ENCODE peak calls at places on chromosomes 11 and 22, in seven cellular contexts. One of them, this sample, is unnamed.

GRCh38 chr11:12900496-12900895 is 108.6 kb upstream of the RASSF10 start:
- DNase-seq in RCC 7860: peak
- DNase-seq in T-helper 2 cell: no peak
- DNase-seq in activated T-cell treated with anti-CD3 and anti-CD28 coated beads, Interleukin-2, amount 50 U/mL, for 4 hours: no peak
- DNase-seq in fibroblast of mammary gland: peak
- DNase-seq in GDM1: no peak
- DNase-seq in T-cell: no peak
- DNase-seq in this sample: peak

GRCh38 chr11:93248602-93249001 is 50.8 kb upstream of the SLC36A4 start:
- DNase-seq in RCC 7860: no peak
- DNase-seq in T-helper 2 cell: no peak
- DNase-seq in activated T-cell treated with anti-CD3 and anti-CD28 coated beads, Interleukin-2, amount 50 U/mL, for 4 hours: no peak
- DNase-seq in fibroblast of mammary gland: peak
- DNase-seq in GDM1: no peak
- DNase-seq in T-cell: no peak
- DNase-seq in this sample: no peak

GRCh38 chr11:121206810-121207209 is 85.8 kb upstream of the SC5D start:
- DNase-seq in RCC 7860: no peak
- DNase-seq in T-helper 2 cell: no peak
- DNase-seq in activated T-cell treated with anti-CD3 and anti-CD28 coated beads, Interleukin-2, amount 50 U/mL, for 4 hours: no peak
- DNase-seq in fibroblast of mammary gland: no peak
- DNase-seq in GDM1: no peak
- DNase-seq in T-cell: no peak
- DNase-seq in this sample: no peak

GRCh38 chr22:22717723-22718122 is 73.3 kb downstream of the GGTLC2 start:
- DNase-seq in RCC 7860: no peak
- DNase-seq in T-helper 2 cell: no peak
- DNase-seq in activated T-cell treated with anti-CD3 and anti-CD28 coated beads, Interleukin-2, amount 50 U/mL, for 4 hours: no peak
- DNase-seq in fibroblast of mammary gland: no peak
- DNase-seq in GDM1: no peak
- DNase-seq in T-cell: no peak
- DNase-seq in this sample: no peak

GRCh38 chr22:44577391-44578114 is 79.5 kb upstream of the RTL6 start:
- DNase-seq in RCC 7860: no peak
- DNase-seq in T-helper 2 cell: no peak
- DNase-seq in activated T-cell treated with anti-CD3 and anti-CD28 coated beads, Interleukin-2, amount 50 U/mL, for 4 hours: no peak
- DNase-seq in fibroblast of mammary gland: no peak
- DNase-seq in GDM1: no peak
- DNase-seq in T-cell: no peak
- DNase-seq in this sample: no peak

GRCh38 chr22:17199131-17199731 is 20.0 kb downstream of the ADA2 start:
- DNase-seq in RCC 7860: no peak
- DNase-seq in T-helper 2 cell: no peak
- DNase-seq in activated T-cell treated with anti-CD3 and anti-CD28 coated beads, Interleukin-2, amount 50 U/mL, for 4 hours: no peak
- DNase-seq in fibroblast of mammary gland: peak
- DNase-seq in GDM1: no peak
- DNase-seq in T-cell: no peak
- DNase-seq in this sample: no peak

GRCh38 chr11:2578006-2578933 is 121.5 kb downstream of the KCNQ1OT1 start:
- DNase-seq in RCC 7860: no peak
- DNase-seq in T-helper 2 cell: no peak
- DNase-seq in activated T-cell treated with anti-CD3 and anti-CD28 coated beads, Interleukin-2, amount 50 U/mL, for 4 hours: peak
- DNase-seq in fibroblast of mammary gland: no peak
- DNase-seq in GDM1: no peak
- DNase-seq in T-cell: no peak
- DNase-seq in this sample: no peak

GRCh38 chr11:123601136-123601535 is 53.3 kb downstream of the SCN3B start:
- DNase-seq in RCC 7860: no peak
- DNase-seq in T-helper 2 cell: no peak
- DNase-seq in activated T-cell treated with anti-CD3 and anti-CD28 coated beads, Interleukin-2, amount 50 U/mL, for 4 hours: no peak
- DNase-seq in fibroblast of mammary gland: peak
- DNase-seq in GDM1: no peak
- DNase-seq in T-cell: no peak
- DNase-seq in this sample: no peak

GRCh38 chr11:124758355-124759267 is 3.5 kb downstream of the ESAM start:
- DNase-seq in RCC 7860: peak
- DNase-seq in T-helper 2 cell: peak
- DNase-seq in activated T-cell treated with anti-CD3 and anti-CD28 coated beads, Interleukin-2, amount 50 U/mL, for 4 hours: peak
- DNase-seq in fibroblast of mammary gland: peak
- DNase-seq in GDM1: peak
- DNase-seq in T-cell: peak
- DNase-seq in this sample: peak

GRCh38 chr22:46545041-46545796 is 7.8 kb upstream of the CELSR1 start:
- DNase-seq in RCC 7860: peak
- DNase-seq in T-helper 2 cell: no peak
- DNase-seq in activated T-cell treated with anti-CD3 and anti-CD28 coated beads, Interleukin-2, amount 50 U/mL, for 4 hours: no peak
- DNase-seq in fibroblast of mammary gland: peak
- DNase-seq in GDM1: no peak
- DNase-seq in T-cell: no peak
- DNase-seq in this sample: peak

GRCh38 chr11:111908639-111909305 is 2.8 kb downstream of the CRYAB start:
- DNase-seq in RCC 7860: no peak
- DNase-seq in T-helper 2 cell: no peak
- DNase-seq in activated T-cell treated with anti-CD3 and anti-CD28 coated beads, Interleukin-2, amount 50 U/mL, for 4 hours: no peak
- DNase-seq in fibroblast of mammary gland: no peak
- DNase-seq in GDM1: no peak
- DNase-seq in T-cell: no peak
- DNase-seq in this sample: no peak

GRCh38 chr22:37147186-37147990 is 2.3 kb downstream of the IL2RB start:
- DNase-seq in RCC 7860: no peak
- DNase-seq in T-helper 2 cell: no peak
- DNase-seq in activated T-cell treated with anti-CD3 and anti-CD28 coated beads, Interleukin-2, amount 50 U/mL, for 4 hours: no peak
- DNase-seq in fibroblast of mammary gland: no peak
- DNase-seq in GDM1: no peak
- DNase-seq in T-cell: no peak
- DNase-seq in this sample: no peak

GRCh38 chr11:19938051-19938856 is 222.0 kb downstream of the DBX1 start:
- DNase-seq in RCC 7860: peak
- DNase-seq in T-helper 2 cell: no peak
- DNase-seq in activated T-cell treated with anti-CD3 and anti-CD28 coated beads, Interleukin-2, amount 50 U/mL, for 4 hours: no peak
- DNase-seq in fibroblast of mammary gland: peak
- DNase-seq in GDM1: no peak
- DNase-seq in T-cell: no peak
- DNase-seq in this sample: peak

GRCh38 chr11:44157019-44157418 is 61.5 kb downstream of the EXT2 start:
- DNase-seq in RCC 7860: no peak
- DNase-seq in T-helper 2 cell: no peak
- DNase-seq in activated T-cell treated with anti-CD3 and anti-CD28 coated beads, Interleukin-2, amount 50 U/mL, for 4 hours: no peak
- DNase-seq in fibroblast of mammary gland: no peak
- DNase-seq in GDM1: no peak
- DNase-seq in T-cell: no peak
- DNase-seq in this sample: no peak

GRCh38 chr11:74950374-74950969 is 1.4 kb downstream of the SPCS2 start:
- DNase-seq in RCC 7860: no peak
- DNase-seq in T-helper 2 cell: no peak
- DNase-seq in activated T-cell treated with anti-CD3 and anti-CD28 coated beads, Interleukin-2, amount 50 U/mL, for 4 hours: no peak
- DNase-seq in fibroblast of mammary gland: no peak
- DNase-seq in GDM1: no peak
- DNase-seq in T-cell: no peak
- DNase-seq in this sample: no peak

GRCh38 chr11:97574976-97575665 is 1185.3 kb downstream of the JRKL start:
- DNase-seq in RCC 7860: peak
- DNase-seq in T-helper 2 cell: no peak
- DNase-seq in activated T-cell treated with anti-CD3 and anti-CD28 coated beads, Interleukin-2, amount 50 U/mL, for 4 hours: no peak
- DNase-seq in fibroblast of mammary gland: no peak
- DNase-seq in GDM1: no peak
- DNase-seq in T-cell: no peak
- DNase-seq in this sample: no peak

GRCh38 chr11:57567210-57567511 is 311 bp downstream of the UBE2L6 start:
- DNase-seq in RCC 7860: no peak
- DNase-seq in T-helper 2 cell: peak
- DNase-seq in activated T-cell treated with anti-CD3 and anti-CD28 coated beads, Interleukin-2, amount 50 U/mL, for 4 hours: peak
- DNase-seq in fibroblast of mammary gland: no peak
- DNase-seq in GDM1: no peak
- DNase-seq in T-cell: no peak
- DNase-seq in this sample: peak

GRCh38 chr11:10021563-10021962 is 272.5 kb downstream of the SBF2 start:
- DNase-seq in RCC 7860: no peak
- DNase-seq in T-helper 2 cell: no peak
- DNase-seq in activated T-cell treated with anti-CD3 and anti-CD28 coated beads, Interleukin-2, amount 50 U/mL, for 4 hours: no peak
- DNase-seq in fibroblast of mammary gland: no peak
- DNase-seq in GDM1: no peak
- DNase-seq in T-cell: no peak
- DNase-seq in this sample: no peak

GRCh38 chr11:12148882-12149281 is 38.5 kb downstream of the MICAL2 start:
- DNase-seq in RCC 7860: no peak
- DNase-seq in T-helper 2 cell: no peak
- DNase-seq in activated T-cell treated with anti-CD3 and anti-CD28 coated beads, Interleukin-2, amount 50 U/mL, for 4 hours: no peak
- DNase-seq in fibroblast of mammary gland: no peak
- DNase-seq in GDM1: no peak
- DNase-seq in T-cell: no peak
- DNase-seq in this sample: no peak

GRCh38 chr11:62153087-62153395 is 29.2 kb downstream of the INCENP start:
- DNase-seq in RCC 7860: no peak
- DNase-seq in T-helper 2 cell: no peak
- DNase-seq in activated T-cell treated with anti-CD3 and anti-CD28 coated beads, Interleukin-2, amount 50 U/mL, for 4 hours: no peak
- DNase-seq in fibroblast of mammary gland: no peak
- DNase-seq in GDM1: no peak
- DNase-seq in T-cell: no peak
- DNase-seq in this sample: no peak

GRCh38 chr11:83957038-83957900 is 671.1 kb upstream of the CCDC90B start:
- DNase-seq in RCC 7860: no peak
- DNase-seq in T-helper 2 cell: no peak
- DNase-seq in activated T-cell treated with anti-CD3 and anti-CD28 coated beads, Interleukin-2, amount 50 U/mL, for 4 hours: no peak
- DNase-seq in fibroblast of mammary gland: no peak
- DNase-seq in GDM1: no peak
- DNase-seq in T-cell: no peak
- DNase-seq in this sample: peak

GRCh38 chr11:102120437-102120935 is 10.2 kb downstream of the YAP1 start:
- DNase-seq in RCC 7860: peak
- DNase-seq in T-helper 2 cell: no peak
- DNase-seq in activated T-cell treated with anti-CD3 and anti-CD28 coated beads, Interleukin-2, amount 50 U/mL, for 4 hours: no peak
- DNase-seq in fibroblast of mammary gland: peak
- DNase-seq in GDM1: no peak
- DNase-seq in T-cell: no peak
- DNase-seq in this sample: no peak

GRCh38 chr22:39490135-39490798 is 11.8 kb upstream of the MIEF1 start:
- DNase-seq in RCC 7860: peak
- DNase-seq in T-helper 2 cell: peak
- DNase-seq in activated T-cell treated with anti-CD3 and anti-CD28 coated beads, Interleukin-2, amount 50 U/mL, for 4 hours: peak
- DNase-seq in fibroblast of mammary gland: peak
- DNase-seq in GDM1: peak
- DNase-seq in T-cell: peak
- DNase-seq in this sample: peak

GRCh38 chr11:85827768-85828639 is 17.1 kb upstream of the SYTL2 start:
- DNase-seq in RCC 7860: peak
- DNase-seq in T-helper 2 cell: peak
- DNase-seq in activated T-cell treated with anti-CD3 and anti-CD28 coated beads, Interleukin-2, amount 50 U/mL, for 4 hours: no peak
- DNase-seq in fibroblast of mammary gland: peak
- DNase-seq in GDM1: no peak
- DNase-seq in T-cell: peak
- DNase-seq in this sample: peak

GRCh38 chr22:20503816-20504215 is 3.6 kb upstream of the MED15 start:
- DNase-seq in RCC 7860: peak
- DNase-seq in T-helper 2 cell: no peak
- DNase-seq in activated T-cell treated with anti-CD3 and anti-CD28 coated beads, Interleukin-2, amount 50 U/mL, for 4 hours: no peak
- DNase-seq in fibroblast of mammary gland: no peak
- DNase-seq in GDM1: no peak
- DNase-seq in T-cell: no peak
- DNase-seq in this sample: peak

GRCh38 chr11:77407613-77408012 is 66.3 kb downstream of the PAK1 start:
- DNase-seq in RCC 7860: peak
- DNase-seq in T-helper 2 cell: no peak
- DNase-seq in activated T-cell treated with anti-CD3 and anti-CD28 coated beads, Interleukin-2, amount 50 U/mL, for 4 hours: no peak
- DNase-seq in fibroblast of mammary gland: peak
- DNase-seq in GDM1: peak
- DNase-seq in T-cell: no peak
- DNase-seq in this sample: peak

GRCh38 chr11:124867700-124868099 is 2.5 kb downstream of the ROBO3 start:
- DNase-seq in RCC 7860: no peak
- DNase-seq in T-helper 2 cell: no peak
- DNase-seq in activated T-cell treated with anti-CD3 and anti-CD28 coated beads, Interleukin-2, amount 50 U/mL, for 4 hours: no peak
- DNase-seq in fibroblast of mammary gland: peak
- DNase-seq in GDM1: no peak
- DNase-seq in T-cell: no peak
- DNase-seq in this sample: no peak

GRCh38 chr22:26027341-26027740 is 141.9 kb upstream of the SEZ6L start:
- DNase-seq in RCC 7860: no peak
- DNase-seq in T-helper 2 cell: no peak
- DNase-seq in activated T-cell treated with anti-CD3 and anti-CD28 coated beads, Interleukin-2, amount 50 U/mL, for 4 hours: no peak
- DNase-seq in fibroblast of mammary gland: no peak
- DNase-seq in GDM1: no peak
- DNase-seq in T-cell: no peak
- DNase-seq in this sample: no peak

GRCh38 chr11:65152157-65152556 is 17.8 kb upstream of the SYVN1 start:
- DNase-seq in RCC 7860: no peak
- DNase-seq in T-helper 2 cell: no peak
- DNase-seq in activated T-cell treated with anti-CD3 and anti-CD28 coated beads, Interleukin-2, amount 50 U/mL, for 4 hours: no peak
- DNase-seq in fibroblast of mammary gland: no peak
- DNase-seq in GDM1: no peak
- DNase-seq in T-cell: no peak
- DNase-seq in this sample: no peak

GRCh38 chr11:118073554-118073953 is 3.3 kb upstream of the TMPRSS4 start:
- DNase-seq in RCC 7860: no peak
- DNase-seq in T-helper 2 cell: no peak
- DNase-seq in activated T-cell treated with anti-CD3 and anti-CD28 coated beads, Interleukin-2, amount 50 U/mL, for 4 hours: no peak
- DNase-seq in fibroblast of mammary gland: no peak
- DNase-seq in GDM1: no peak
- DNase-seq in T-cell: no peak
- DNase-seq in this sample: no peak

This sample was measured in Caki2.